ENCODE peak calls at places on chromosome X, in four cellular contexts. One of them, this sample, is unnamed.

GRCh38 chrX:101740642-101741041 is 81.0 kb upstream of the ARMCX2 start:
- DNase-seq in A549: no peak
- DNase-seq in WTC11: no peak
- DNase-seq in endothelial cell: no peak
- DNase-seq in this sample: no peak

GRCh38 chrX:40262641-40263560 is 165.1 kb upstream of the BCOR start:
- DNase-seq in A549: no peak
- DNase-seq in WTC11: no peak
- DNase-seq in endothelial cell: no peak
- DNase-seq in this sample: peak

GRCh38 chrX:119512145-119512800 is 44.0 kb downstream of the SLC25A5 start:
- DNase-seq in A549: peak
- DNase-seq in WTC11: peak
- DNase-seq in endothelial cell: peak
- DNase-seq in this sample: peak

GRCh38 chrX:84709987-84710386 is 207.7 kb upstream of the HDX start:
- DNase-seq in A549: no peak
- DNase-seq in WTC11: no peak
- DNase-seq in endothelial cell: no peak
- DNase-seq in this sample: no peak

GRCh38 chrX:19257001-19257400 is 86.7 kb upstream of the PDHA1 start:
- DNase-seq in A549: no peak
- DNase-seq in WTC11: no peak
- DNase-seq in endothelial cell: no peak
- DNase-seq in this sample: no peak

GRCh38 chrX:465418-465817 is 78.7 kb upstream of the PPP2R3B start:
- DNase-seq in A549: no peak
- DNase-seq in WTC11: no peak
- DNase-seq in endothelial cell: no peak
- DNase-seq in this sample: no peak

GRCh38 chrX:1582686-1583437 is 8.5 kb upstream of the AKAP17A start:
- DNase-seq in A549: peak
- DNase-seq in WTC11: no peak
- DNase-seq in endothelial cell: no peak
- DNase-seq in this sample: peak

GRCh38 chrX:21802054-21802660 is 37.3 kb upstream of the MBTPS2 start:
- DNase-seq in A549: no peak
- DNase-seq in WTC11: no peak
- DNase-seq in endothelial cell: no peak
- DNase-seq in this sample: no peak

GRCh38 chrX:35841872-35842271 is 43.7 kb downstream of the MAGEB16 start:
- DNase-seq in A549: no peak
- DNase-seq in WTC11: no peak
- DNase-seq in endothelial cell: no peak
- DNase-seq in this sample: no peak

GRCh38 chrX:136711147-136711546 is 63.2 kb downstream of the CD40LG start:
- DNase-seq in A549: peak
- DNase-seq in WTC11: peak
- DNase-seq in endothelial cell: peak
- DNase-seq in this sample: peak

GRCh38 chrX:153474718-153475117 is 4.3 kb upstream of the HAUS7 start:
- DNase-seq in A549: no peak
- DNase-seq in WTC11: peak
- DNase-seq in endothelial cell: no peak
- DNase-seq in this sample: peak

GRCh38 chrX:127596882-127597281 is 455.3 kb downstream of the ACTRT1 start:
- DNase-seq in A549: no peak
- DNase-seq in WTC11: no peak
- DNase-seq in endothelial cell: no peak
- DNase-seq in this sample: no peak

GRCh38 chrX:141278306-141278705 is 36.0 kb upstream of the SPANXC start:
- DNase-seq in A549: no peak
- DNase-seq in WTC11: peak
- DNase-seq in endothelial cell: peak
- DNase-seq in this sample: peak

GRCh38 chrX:1493317-1493856 is 40.7 kb upstream of the ASMTL start:
- DNase-seq in A549: no peak
- DNase-seq in WTC11: no peak
- DNase-seq in endothelial cell: no peak
- DNase-seq in this sample: no peak

GRCh38 chrX:23954396-23954795 is 46.6 kb downstream of the CXorf58 start:
- DNase-seq in A549: no peak
- DNase-seq in WTC11: no peak
- DNase-seq in endothelial cell: no peak
- DNase-seq in this sample: no peak

GRCh38 chrX:72139538-72139937 is 7.8 kb upstream of the RTL5 start:
- DNase-seq in A549: no peak
- DNase-seq in WTC11: no peak
- DNase-seq in endothelial cell: no peak
- DNase-seq in this sample: no peak

GRCh38 chrX:15930585-15930984 is 76.0 kb upstream of the AP1S2 start:
- DNase-seq in A549: peak
- DNase-seq in WTC11: no peak
- DNase-seq in endothelial cell: no peak
- DNase-seq in this sample: no peak
- TF ChIP-seq CTCF in A549: peak
- TF ChIP-seq CTCF in WTC11: no peak
- TF ChIP-seq CTCF in endothelial cell: no peak
- TF ChIP-seq CTCF in this sample: peak

GRCh38 chrX:6292599-6292998 is 63.9 kb upstream of the NLGN4X start:
- DNase-seq in A549: no peak
- DNase-seq in WTC11: peak
- DNase-seq in endothelial cell: no peak
- DNase-seq in this sample: no peak
- TF ChIP-seq CTCF in A549: no peak
- TF ChIP-seq CTCF in WTC11: no peak
- TF ChIP-seq CTCF in endothelial cell: no peak
- TF ChIP-seq CTCF in this sample: no peak

GRCh38 chrX:3655181-3655580 is 58.3 kb downstream of the PRKX start:
- DNase-seq in A549: no peak
- DNase-seq in WTC11: no peak
- DNase-seq in endothelial cell: no peak
- DNase-seq in this sample: no peak

GRCh38 chrX:3648084-3648483 is 65.4 kb downstream of the PRKX start:
- DNase-seq in A549: no peak
- DNase-seq in WTC11: no peak
- DNase-seq in endothelial cell: no peak
- DNase-seq in this sample: no peak

GRCh38 chrX:3653111-3653510 is 60.3 kb downstream of the PRKX start:
- DNase-seq in A549: no peak
- DNase-seq in WTC11: no peak
- DNase-seq in endothelial cell: no peak
- DNase-seq in this sample: no peak

DNA sequence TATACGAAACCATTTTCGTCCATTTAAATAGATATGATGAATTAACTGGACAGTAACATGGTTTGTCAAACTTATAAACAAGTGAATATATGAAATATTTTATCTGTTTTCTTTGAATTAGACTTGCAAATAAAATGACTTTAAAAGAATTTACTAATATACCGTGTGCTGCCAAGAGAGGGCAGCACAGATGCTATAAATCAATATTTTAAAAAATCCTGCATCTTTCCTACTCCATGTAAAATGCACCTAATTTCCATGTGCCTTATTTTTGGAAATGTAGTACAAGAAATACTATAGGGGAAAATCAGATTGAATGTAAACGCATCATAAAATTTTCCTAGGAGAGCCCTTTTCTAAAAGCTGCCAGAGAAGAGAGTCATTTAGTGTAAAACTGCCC is 62.2 kb downstream of the PRKX start:
- DNase-seq in A549: no peak
- DNase-seq in WTC11: no peak
- DNase-seq in endothelial cell: no peak
- DNase-seq in this sample: no peak
- TF ChIP-seq CTCF in A549: peak
- TF ChIP-seq CTCF in WTC11: no peak
- TF ChIP-seq CTCF in endothelial cell: peak
- TF ChIP-seq CTCF in this sample: peak

GRCh38 chrX:10288400-10288799 is 131.6 kb downstream of the CLCN4 start:
- DNase-seq in A549: no peak
- DNase-seq in WTC11: no peak
- DNase-seq in endothelial cell: no peak
- DNase-seq in this sample: no peak
- TF ChIP-seq CTCF in A549: no peak
- TF ChIP-seq CTCF in WTC11: no peak
- TF ChIP-seq CTCF in endothelial cell: no peak
- TF ChIP-seq CTCF in this sample: no peak

GRCh38 chrX:117744958-117745357 is 371.7 kb downstream of the KLHL13 start:
- DNase-seq in A549: no peak
- DNase-seq in WTC11: no peak
- DNase-seq in endothelial cell: no peak
- DNase-seq in this sample: no peak

DNA sequence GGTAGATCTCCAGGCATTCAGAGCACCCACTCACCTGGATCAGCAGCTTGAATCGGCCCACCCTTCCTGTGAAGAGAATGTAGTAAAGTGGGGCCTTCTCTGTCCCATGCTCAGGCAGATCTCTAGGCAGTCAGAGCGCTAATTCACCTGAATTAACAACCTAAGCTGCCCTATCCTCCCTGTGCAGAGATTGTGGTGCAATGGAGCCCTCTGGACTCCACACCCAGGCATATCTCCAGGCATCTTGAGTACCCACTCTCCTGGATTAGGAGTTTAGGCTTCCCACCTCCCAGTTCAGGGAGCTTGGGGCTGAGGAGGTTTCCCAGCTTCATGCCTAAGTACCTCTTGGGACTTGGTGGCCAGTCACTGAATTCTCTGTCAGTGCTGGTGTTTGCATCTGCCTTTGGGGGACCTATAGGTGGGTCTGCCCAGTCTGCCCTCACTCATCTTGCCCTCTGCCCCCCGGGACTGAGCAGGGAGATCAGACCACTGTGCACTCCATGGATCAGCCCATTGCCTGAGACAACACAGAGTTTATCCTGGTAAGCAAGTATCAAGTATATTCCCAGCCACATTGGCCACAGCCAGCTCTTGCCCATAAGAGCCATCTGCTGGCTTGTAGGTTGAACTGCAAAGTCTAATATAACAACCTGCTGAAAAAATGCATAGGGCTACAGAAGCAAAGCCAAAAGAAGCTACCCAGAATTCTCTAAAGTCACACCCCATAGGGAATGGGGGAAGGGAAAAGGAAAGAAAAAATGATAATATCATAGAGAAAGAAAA is 372.9 kb downstream of the KLHL13 start:
- DNase-seq in A549: no peak
- DNase-seq in WTC11: no peak
- DNase-seq in endothelial cell: peak
- DNase-seq in this sample: no peak
- TF ChIP-seq CTCF in A549: no peak
- TF ChIP-seq CTCF in WTC11: no peak
- TF ChIP-seq CTCF in endothelial cell: peak
- TF ChIP-seq CTCF in this sample: no peak

GRCh38 chrX:125004799-125005198 is 314.9 kb upstream of the TEX13C start:
- DNase-seq in A549: no peak
- DNase-seq in WTC11: no peak
- DNase-seq in endothelial cell: no peak
- DNase-seq in this sample: no peak
- TF ChIP-seq CTCF in A549: no peak
- TF ChIP-seq CTCF in WTC11: no peak
- TF ChIP-seq CTCF in endothelial cell: no peak
- TF ChIP-seq CTCF in this sample: no peak

GRCh38 chrX:117713411-117713810 is 403.2 kb downstream of the KLHL13 start:
- DNase-seq in A549: no peak
- DNase-seq in WTC11: no peak
- DNase-seq in endothelial cell: no peak
- DNase-seq in this sample: no peak
- TF ChIP-seq CTCF in A549: no peak
- TF ChIP-seq CTCF in WTC11: no peak
- TF ChIP-seq CTCF in endothelial cell: no peak
- TF ChIP-seq CTCF in this sample: no peak

This sample was measured in Calu3.